ENCODE peak calls at places on chromosomes 3 and 15, in seven cellular contexts. A is neuronal stem cell; U is endodermal cell; B is cardiac muscle cell; J is CD8-positive, alpha-beta T cell; G is left ventricle myocardium inferior; K is T-helper 17 cell. L is an unnamed sample.

GRCh38 chr15:51090753-51091152 is 4.0 kb downstream of the TNFAIP8L3 start:
- DNase-seq in A (no peak), U (no peak), B (no peak), J (no peak), G (no peak), K (no peak), L (no peak)

GRCh38 chr15:63523306-63523990 is 19.1 kb downstream of the USP3 start:
- DNase-seq in A (no peak), U (no peak), B (no peak), J (no peak), G (no peak), K (no peak), L (no peak)

GRCh38 chr15:51576911-51577500 is 45.6 kb downstream of the DMXL2 start:
- DNase-seq in A (no peak), U (no peak), B (no peak), J (no peak), G (no peak), K (no peak), L (no peak)

GRCh38 chr15:33526532-33526931 is 215.8 kb downstream of the RYR3 start:
- DNase-seq in A (no peak), U (no peak), B (no peak), J (no peak), G (no peak), K (no peak), L (no peak)

GRCh38 chr3:115512565-115513410 is 110.5 kb upstream of the GAP43 start:
- DNase-seq in A (peak; percentile 70), U (peak; percentile 93), B (peak; percentile 76), J (no peak), G (peak; percentile 17), K (no peak), L (no peak)

GRCh38 chr15:97961067-97961954 is 808 bp downstream of the ARRDC4 start:
- DNase-seq in A (peak; percentile 9), U (peak; percentile 82), B (peak; percentile 22), J (no peak), G (peak; percentile 56), K (no peak), L (peak; percentile 1)

GRCh38 chr3:52829906-52830463 is 487 bp downstream of the ITIH4 start:
- DNase-seq in A (no peak), U (no peak), B (no peak), J (no peak), G (no peak), K (no peak), L (no peak)

GRCh38 chr15:68732451-68732850 is 88.2 kb downstream of the ANP32A start:
- DNase-seq in A (no peak), U (no peak), B (no peak), J (no peak), G (no peak), K (no peak), L (no peak)

GRCh38 chr15:23467110-23467600 is 20.1 kb upstream of the GOLGA6L2 start:
- DNase-seq in A (no peak), U (no peak), B (peak; percentile 34), J (no peak), G (no peak), K (no peak), L (peak; percentile 24)

GRCh38 chr3:138539352-138539751 is 54.7 kb downstream of the CEP70 start:
- DNase-seq in A (no peak), U (no peak), B (no peak), J (no peak), G (no peak), K (no peak), L (no peak)
- H3K9me3 ChIP-seq in A (peaks cover 26% of the 10 kb centered on the region), U (peaks cover 66% of the 10 kb centered on the region), B (no peaks in the 10 kb centered on the region), J (peaks cover 7% of the 10 kb centered on the region), G (peaks cover 41% of the 10 kb centered on the region), K (no peaks in the 10 kb centered on the region), L (no peaks in the 10 kb centered on the region)

DNA sequence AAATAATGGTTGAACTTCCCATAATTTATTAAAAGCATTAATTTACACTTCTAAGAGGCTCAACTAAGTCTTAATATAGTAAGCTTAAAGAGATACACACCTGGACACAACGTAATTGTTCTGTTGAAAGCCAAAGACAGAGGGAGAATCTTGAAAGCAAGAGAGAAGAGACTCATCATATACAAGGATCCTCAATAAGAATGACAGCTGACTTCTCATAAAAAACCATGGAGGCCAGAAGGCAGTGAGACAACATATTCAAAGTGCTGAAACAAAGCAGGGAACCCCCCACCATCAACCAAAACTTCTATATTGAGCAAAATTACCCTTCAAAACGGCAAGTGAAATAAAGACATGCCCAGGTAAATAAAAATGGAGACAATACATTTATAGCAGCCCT is 16.6 kb upstream of the GABRG3 start:
- DNase-seq in A (no peak), U (no peak), B (no peak), J (no peak), G (no peak), K (no peak), L (no peak)
- H3K9me3 ChIP-seq in A (no peaks in the 10 kb centered on the region), U (peaks cover 8% of the 10 kb centered on the region), B (no peaks in the 10 kb centered on the region), J (no peaks in the 10 kb centered on the region), G (peaks cover 31% of the 10 kb centered on the region), K (no peaks in the 10 kb centered on the region), L (peaks cover 13% of the 10 kb centered on the region)

DNA sequence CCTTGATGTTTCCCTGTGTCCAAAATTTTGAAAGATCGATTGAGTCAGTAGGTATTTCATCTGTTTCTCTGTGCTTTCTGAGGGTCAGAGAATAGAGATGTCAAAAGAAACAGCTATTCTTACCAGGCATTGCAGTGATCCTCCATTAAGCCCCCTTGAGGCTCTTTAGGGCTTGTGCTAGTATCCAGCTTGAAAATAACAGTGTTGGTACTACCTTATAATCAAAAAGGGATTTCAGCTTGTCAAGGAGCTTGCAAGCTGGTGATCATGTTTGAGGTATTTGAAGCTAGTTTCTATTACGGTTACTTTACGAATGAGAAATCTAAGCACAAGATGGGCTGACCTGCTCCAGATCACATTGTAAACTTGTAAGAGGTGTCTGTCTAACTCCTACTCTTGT is 103.4 kb downstream of the EDEM1 start:
- DNase-seq in A (no peak), U (no peak), B (no peak), J (no peak), G (no peak), K (no peak), L (no peak)
- H3K9me3 ChIP-seq in A (no peaks in the 10 kb centered on the region), U (peaks cover 15% of the 10 kb centered on the region), B (no peaks in the 10 kb centered on the region), J (no peaks in the 10 kb centered on the region), G (peaks cover 13% of the 10 kb centered on the region), K (no peaks in the 10 kb centered on the region), L (no peaks in the 10 kb centered on the region)

DNA sequence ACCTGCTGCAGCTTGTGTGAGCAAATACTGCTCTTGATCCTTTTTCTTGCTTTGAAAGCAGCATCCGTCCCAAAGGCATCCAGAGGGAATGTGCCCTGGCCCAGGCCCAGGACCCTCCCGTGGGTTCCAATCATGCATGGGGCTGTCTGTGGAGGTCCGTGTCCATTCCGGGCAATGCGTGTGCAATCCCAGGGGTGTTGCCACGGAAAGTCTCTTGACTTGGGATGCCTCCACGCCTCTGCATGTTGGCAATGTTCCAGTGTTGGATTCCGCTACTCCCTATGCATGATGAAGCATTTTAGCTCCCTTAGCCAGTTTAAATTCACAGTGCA is 105.7 kb downstream of the SNRPN start:
- DNase-seq in A (no peak), U (no peak), B (no peak), J (no peak), G (no peak), K (no peak), L (no peak)
- H3K9me3 ChIP-seq in A (peaks cover 100% of the 10 kb centered on the region), U (peaks cover 100% of the 10 kb centered on the region), B (peaks cover 20% of the 10 kb centered on the region), J (peaks cover 98% of the 10 kb centered on the region), G (peaks cover 100% of the 10 kb centered on the region), K (peaks cover 56% of the 10 kb centered on the region), L (peaks cover 14% of the 10 kb centered on the region)

GRCh38 chr15:90879730-90880366 is 4.5 kb upstream of the FES start:
- DNase-seq in A (no peak), U (no peak), B (no peak), J (no peak), G (no peak), K (no peak), L (no peak)
- H3K9me3 ChIP-seq in A (no peaks in the 10 kb centered on the region), U (no peaks in the 10 kb centered on the region), B (no peaks in the 10 kb centered on the region), J (no peaks in the 10 kb centered on the region), G (no peaks in the 10 kb centered on the region), K (no peaks in the 10 kb centered on the region), L (no peaks in the 10 kb centered on the region)

DNA sequence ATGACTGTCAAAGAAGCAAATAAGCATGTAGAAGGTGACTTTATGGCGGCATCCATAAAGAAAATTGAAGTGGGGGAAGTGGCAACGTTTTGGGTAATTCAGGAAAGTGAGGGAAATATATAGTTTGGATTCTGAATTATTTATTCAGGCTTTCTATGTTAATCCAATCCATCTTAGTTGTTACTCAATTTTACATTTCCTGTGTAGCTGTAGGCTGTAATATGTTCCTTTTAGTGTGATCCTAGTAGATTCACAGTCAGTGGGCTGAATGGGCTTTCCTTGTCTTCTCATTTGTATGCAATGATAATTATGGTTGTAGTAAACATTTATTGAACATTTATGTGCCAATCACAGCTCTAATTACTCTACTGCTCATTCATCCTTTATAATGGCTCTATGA is 654.1 kb downstream of the EDEM1 start:
- DNase-seq in A (no peak), U (no peak), B (no peak), J (no peak), G (no peak), K (no peak), L (no peak)
- H3K9me3 ChIP-seq in A (no peaks in the 10 kb centered on the region), U (no peaks in the 10 kb centered on the region), B (no peaks in the 10 kb centered on the region), J (no peaks in the 10 kb centered on the region), G (no peaks in the 10 kb centered on the region), K (no peaks in the 10 kb centered on the region), L (no peaks in the 10 kb centered on the region)